ENCODE peak calls at places on chromosomes 13 and 19, in five cellular contexts. B is breast epithelium; G is CD4-positive, alpha-beta T cell; K is MM.1S; U is neural progenitor cell. I is an unnamed sample.

GRCh38 chr13:27792393-27793218 is at the start of gene GSX1:
- DNase-seq in B (peak; percentile 18), G (peak; percentile 23), K (no peak), U (peak; percentile 96), I (no peak)

GRCh38 chr13:28505543-28506135 is 10.7 kb upstream of the FLT1 start:
- DNase-seq in B (no peak), G (no peak), K (no peak), U (no peak), I (no peak)

GRCh38 chr13:90750021-90750420 is 597.5 kb upstream of the MIR17HG start:
- DNase-seq in B (no peak), G (no peak), K (no peak), U (no peak), I (no peak)

GRCh38 chr19:46603752-46604241 is 2.7 kb downstream of the CALM3 start:
- DNase-seq in B (no peak), G (no peak), K (no peak), U (no peak), I (peak; percentile 73)

GRCh38 chr13:81610613-81611012 is 1269.7 kb upstream of the SPRY2 start:
- DNase-seq in B (no peak), G (no peak), K (no peak), U (no peak), I (no peak)

GRCh38 chr13:111354789-111355188 is 34.3 kb downstream of the TEX29 start:
- DNase-seq in B (no peak), G (no peak), K (no peak), U (no peak), I (no peak)

GRCh38 chr13:80989241-80989640 is 648.3 kb upstream of the SPRY2 start:
- DNase-seq in B (no peak), G (no peak), K (no peak), U (no peak), I (no peak)

GRCh38 chr13:60260440-60260839 is 96.7 kb upstream of the DIAPH3 start:
- DNase-seq in B (no peak), G (no peak), K (no peak), U (peak; percentile 26), I (no peak)

GRCh38 chr13:103406967-103407366 is 340.8 kb upstream of the SLC10A2 start:
- DNase-seq in B (no peak), G (no peak), K (no peak), U (no peak), I (no peak)

GRCh38 chr13:101327844-101328243 is 88.5 kb downstream of the NALCN start:
- DNase-seq in B (no peak), G (no peak), K (no peak), U (no peak), I (no peak)

GRCh38 chr19:375395-376110 is 31.0 kb upstream of the MIER2 start:
- DNase-seq in B (no peak), G (no peak), K (no peak), U (no peak), I (peak; percentile 53)

GRCh38 chr13:45811891-45812583 is 39.5 kb downstream of the SIAH3 start:
- DNase-seq in B (peak; percentile 74), G (no peak), K (no peak), U (no peak), I (peak; percentile 47)

GRCh38 chr19:29318581-29318980 is 105.6 kb upstream of the UQCRFS1 start:
- DNase-seq in B (no peak), G (no peak), K (no peak), U (no peak), I (no peak)

GRCh38 chr13:27926644-27927434 is 7.0 kb downstream of the PDX1 start:
- DNase-seq in B (no peak), G (no peak), K (no peak), U (peak; percentile 49), I (no peak)

GRCh38 chr19:45653634-45654033 is 14.4 kb upstream of the GIPR start:
- DNase-seq in B (no peak), G (no peak), K (no peak), U (no peak), I (no peak)

GRCh38 chr19:44772969-44773368 is 4.7 kb upstream of the CBLC start:
- DNase-seq in B (no peak), G (no peak), K (no peak), U (no peak), I (no peak)

GRCh38 chr19:57587529-57587928 is 3.6 kb downstream of the ZIK1 start:
- DNase-seq in B (no peak), G (no peak), K (no peak), U (no peak), I (no peak)

GRCh38 chr19:48793271-48793670 is 17.6 kb downstream of the BCAT2 start:
- DNase-seq in B (no peak), G (no peak), K (no peak), U (no peak), I (no peak)

GRCh38 chr13:97283888-97284287 is 61.8 kb downstream of the MBNL2 start:
- DNase-seq in B (no peak), G (no peak), K (peak; percentile 12), U (no peak), I (no peak)

GRCh38 chr13:39616087-39616694 is 13.2 kb upstream of the LHFPL6 start:
- DNase-seq in B (peak; percentile 21), G (peak; percentile 13), K (peak; percentile 51), U (peak; percentile 84), I (no peak)

GRCh38 chr19:18390075-18390909 is 4.3 kb downstream of the GDF15 start:
- DNase-seq in B (no peak), G (no peak), K (no peak), U (no peak), I (no peak)

GRCh38 chr13:72255908-72256307 is 388.9 kb upstream of the DACH1 start:
- DNase-seq in B (no peak), G (no peak), K (peak; percentile 61), U (peak; percentile 66), I (no peak)

GRCh38 chr13:99749627-99750026 is 221.9 kb downstream of the ZIC5 start:
- DNase-seq in B (no peak), G (no peak), K (no peak), U (peak; percentile 49), I (no peak)

GRCh38 chr13:49869514-49869913 is 66.6 kb downstream of the SPRYD7 start:
- DNase-seq in B (no peak), G (no peak), K (no peak), U (peak; percentile 57), I (no peak)

GRCh38 chr19:38047048-38047435 is 140.0 kb downstream of the SIPA1L3 start:
- DNase-seq in B (no peak), G (no peak), K (no peak), U (no peak), I (no peak)

GRCh38 chr13:79802389-79803140 is 321.6 kb downstream of the NDFIP2 start:
- DNase-seq in B (no peak), G (no peak), K (no peak), U (no peak), I (no peak)

DNA sequence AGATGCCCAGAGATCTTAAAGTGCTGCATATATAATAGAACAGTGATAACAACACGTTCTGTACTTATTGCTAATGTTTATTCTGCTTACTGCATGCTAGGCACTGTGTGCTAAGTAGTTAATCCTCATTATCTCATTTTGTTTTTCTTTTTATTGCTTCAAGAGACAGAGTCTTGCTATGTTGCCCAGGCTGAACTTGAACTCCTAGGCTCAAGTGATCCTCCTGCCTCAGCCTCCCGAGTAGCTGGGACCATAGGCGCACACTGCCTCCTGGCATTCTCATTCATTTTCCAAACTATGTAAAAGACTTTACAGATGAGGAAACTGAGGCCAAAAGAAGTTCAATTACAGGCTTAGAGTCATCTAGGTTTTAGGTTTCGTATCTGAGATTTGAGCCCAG is 548.4 kb downstream of the GPC6 start:
- DNase-seq in B (no peak), G (no peak), K (no peak), U (no peak), I (no peak)
- H3K27ac ChIP-seq in B (no peak overlapping the region), G (no peak overlapping the region), K (no peak overlapping the region), U (no peak overlapping the region), I (no peak overlapping the region)

DNA sequence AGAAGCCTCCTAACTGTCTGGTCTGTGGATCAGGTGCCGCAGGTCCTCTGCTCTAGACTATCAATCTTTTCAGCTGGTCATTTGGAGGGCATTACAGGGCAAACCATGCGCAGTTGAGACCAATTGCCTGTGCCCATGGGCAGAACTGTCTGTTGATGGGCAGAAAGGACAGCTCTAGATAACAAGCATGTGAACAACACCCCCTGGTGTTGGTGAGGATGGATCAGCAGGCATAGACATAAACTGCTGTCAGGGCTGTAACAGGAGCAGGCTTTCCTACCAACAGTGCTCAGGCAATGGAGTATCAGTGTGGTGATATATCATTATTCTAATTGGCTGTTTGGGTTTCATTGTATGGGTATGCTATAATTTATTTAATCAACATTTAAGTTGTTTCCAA is 104.7 kb upstream of the KL start:
- DNase-seq in B (no peak), G (no peak), K (peak; percentile 10), U (peak; percentile 54), I (no peak)
- TF ChIP-seq CTCF in B (no peak), G (no peak), K (peak; percentile 30), U (peak; percentile 60), I (no peak)

DNA sequence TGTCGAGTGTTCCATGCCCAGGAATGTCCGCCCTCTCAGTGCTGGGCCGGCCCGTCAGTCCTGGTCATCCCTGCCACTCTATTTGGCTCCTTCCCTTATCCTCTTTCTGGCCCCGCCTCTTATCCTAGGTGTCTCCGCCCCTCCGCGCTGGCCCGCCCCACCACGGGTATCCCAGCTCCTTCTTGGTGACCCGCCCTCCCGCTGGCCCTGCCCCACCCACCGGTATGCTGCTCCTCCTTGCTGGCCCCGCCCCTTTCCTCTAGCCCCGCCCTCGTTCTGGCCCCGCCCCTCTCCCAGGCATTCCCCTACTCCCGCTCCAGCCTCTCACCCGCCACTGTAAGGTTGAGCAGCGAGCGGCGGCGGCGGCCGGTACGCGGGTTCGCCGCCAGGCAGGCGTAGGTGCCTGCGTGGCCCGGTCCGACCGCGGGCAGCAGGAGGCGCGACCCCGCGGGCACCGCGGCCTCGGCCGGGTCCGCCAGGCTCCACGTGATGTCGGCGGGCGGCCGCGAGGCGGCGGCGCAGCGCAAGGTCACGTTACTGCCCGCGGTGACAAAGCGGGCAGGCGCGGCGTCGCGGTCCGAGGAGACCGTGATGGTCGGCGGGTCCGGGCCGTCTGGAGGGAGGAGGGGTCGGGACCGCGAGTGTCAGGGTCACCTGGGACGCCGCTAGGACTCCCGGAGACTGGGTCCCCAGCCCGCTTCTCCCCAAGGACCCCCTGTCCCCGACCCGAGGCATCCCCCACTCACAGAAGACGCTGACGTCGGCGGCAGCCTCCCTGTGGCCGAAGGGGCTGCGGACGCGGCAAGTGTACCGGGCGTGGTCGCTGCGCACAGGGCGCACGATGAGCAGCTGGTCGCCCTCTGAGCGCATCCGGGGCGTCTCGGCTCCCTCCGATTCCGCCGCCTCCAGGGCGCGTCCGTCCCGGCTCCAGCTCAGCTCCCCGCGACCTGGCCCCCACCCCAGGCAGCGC is 2.0 kb downstream of the VSIG10L start:
- DNase-seq in B (peak; percentile 97), G (peak; percentile 80), K (no peak), U (peak; percentile 98), I (peak; percentile 100)
- H3K27ac ChIP-seq in B (peak overlapping the region; percentile 30), G (no peak overlapping the region), K (no peak overlapping the region), U (no peak overlapping the region), I (peak overlapping the region; percentile 96)

GRCh38 chr13:104843328-104843727 is 1692.1 kb downstream of the EFNB2 start:
- DNase-seq in B (no peak), G (no peak), K (no peak), U (no peak), I (no peak)

GRCh38 chr13:104837756-104838155 is 1697.7 kb downstream of the EFNB2 start:
- DNase-seq in B (no peak), G (no peak), K (no peak), U (no peak), I (no peak)

DNA sequence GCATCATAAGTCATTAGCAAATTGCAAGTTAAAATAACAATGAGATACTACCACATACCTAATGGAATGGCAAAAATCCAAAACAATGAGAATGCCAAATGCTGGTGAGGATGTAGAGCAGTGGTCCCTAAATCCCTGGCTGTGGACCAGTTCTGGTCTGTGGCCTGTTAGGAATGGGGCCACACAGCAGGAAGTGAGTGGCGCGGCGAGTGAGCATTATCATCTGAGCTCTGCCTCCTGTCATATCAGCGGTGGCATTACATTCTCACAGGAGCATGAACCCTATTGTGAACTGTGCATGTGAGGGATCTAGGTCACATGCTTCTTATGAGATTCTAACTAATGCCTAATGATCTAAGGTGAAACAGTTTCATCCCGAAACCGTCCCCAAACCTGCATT is 1694.4 kb downstream of the EFNB2 start:
- DNase-seq in B (no peak), G (no peak), K (no peak), U (no peak), I (no peak)
- TF ChIP-seq CTCF in B (no peak), G (no peak), K (no peak), U (no peak), I (no peak)

I was measured in coronary artery.